ENCODE peak calls at places on chromosomes 11 and 22, in seven cellular contexts. One of them, this sample, is unnamed.

GRCh38 chr11:72519220-72519881 is 85.0 kb upstream of the CLPB start:
- DNase-seq in hepatocyte: no peak
- DNase-seq in neural progenitor cell: no peak
- DNase-seq in GM12878: no peak
- DNase-seq in fibroblast of lung: no peak
- DNase-seq in GM23248: peak; percentile 62
- DNase-seq in PC-9: no peak
- DNase-seq in this sample: no peak

GRCh38 chr11:95544095-95544795 is 245.3 kb downstream of the FAM76B start:
- DNase-seq in hepatocyte: no peak
- DNase-seq in neural progenitor cell: no peak
- DNase-seq in GM23248: peak; percentile 88
- DNase-seq in PC-9: no peak
- DNase-seq in fibroblast of lung: peak; percentile 66
- DNase-seq in GM12878: no peak
- DNase-seq in this sample: no peak

GRCh38 chr22:18076060-18076497 is 1.7 kb upstream of the PEX26 start:
- DNase-seq in hepatocyte: peak; percentile 93
- DNase-seq in PC-9: peak; percentile 74
- DNase-seq in neural progenitor cell: peak; percentile 88
- DNase-seq in GM12878: no peak
- DNase-seq in fibroblast of lung: peak; percentile 77
- DNase-seq in GM23248: peak; percentile 92
- DNase-seq in this sample: peak; percentile 84

GRCh38 chr11:67002297-67002913 is 20.5 kb upstream of the SYT12 start:
- DNase-seq in PC-9: no peak
- DNase-seq in GM23248: no peak
- DNase-seq in hepatocyte: no peak
- DNase-seq in GM12878: no peak
- DNase-seq in neural progenitor cell: peak; percentile 76
- DNase-seq in fibroblast of lung: no peak
- DNase-seq in this sample: no peak

GRCh38 chr11:73493838-73494598 is 103.9 kb downstream of the FAM168A start:
- DNase-seq in GM23248: peak; percentile 92
- DNase-seq in neural progenitor cell: peak; percentile 72
- DNase-seq in PC-9: peak; percentile 96
- DNase-seq in GM12878: no peak
- DNase-seq in fibroblast of lung: peak; percentile 94
- DNase-seq in hepatocyte: peak; percentile 7
- DNase-seq in this sample: no peak

GRCh38 chr11:130180491-130180890 is 20.9 kb downstream of the ST14 start:
- DNase-seq in GM23248: peak; percentile 71
- DNase-seq in hepatocyte: peak; percentile 70
- DNase-seq in PC-9: peak; percentile 59
- DNase-seq in GM12878: no peak
- DNase-seq in fibroblast of lung: peak; percentile 36
- DNase-seq in neural progenitor cell: no peak
- DNase-seq in this sample: peak; percentile 72

GRCh38 chr11:118757881-118758399 is 33.0 kb downstream of the DDX6 start:
- DNase-seq in GM12878: no peak
- DNase-seq in GM23248: no peak
- DNase-seq in neural progenitor cell: no peak
- DNase-seq in PC-9: no peak
- DNase-seq in fibroblast of lung: no peak
- DNase-seq in hepatocyte: no peak
- DNase-seq in this sample: no peak

GRCh38 chr11:118592616-118593367 is 14.6 kb upstream of the PHLDB1 start:
- DNase-seq in fibroblast of lung: peak; percentile 70
- DNase-seq in GM23248: no peak
- DNase-seq in hepatocyte: no peak
- DNase-seq in neural progenitor cell: no peak
- DNase-seq in GM12878: no peak
- DNase-seq in PC-9: no peak
- DNase-seq in this sample: no peak

GRCh38 chr11:1382429-1382828 is 7.3 kb upstream of the BRSK2 start:
- DNase-seq in neural progenitor cell: no peak
- DNase-seq in hepatocyte: no peak
- DNase-seq in GM23248: no peak
- DNase-seq in GM12878: no peak
- DNase-seq in fibroblast of lung: no peak
- DNase-seq in PC-9: no peak
- DNase-seq in this sample: no peak

GRCh38 chr22:41880653-41881052 is 34.2 kb downstream of the SHISA8 start:
- DNase-seq in hepatocyte: no peak
- DNase-seq in GM12878: no peak
- DNase-seq in neural progenitor cell: no peak
- DNase-seq in PC-9: no peak
- DNase-seq in GM23248: no peak
- DNase-seq in fibroblast of lung: no peak
- DNase-seq in this sample: no peak

GRCh38 chr22:20312396-20313191 is 7.3 kb downstream of the DGCR6L start:
- DNase-seq in GM12878: no peak
- DNase-seq in PC-9: no peak
- DNase-seq in neural progenitor cell: peak; percentile 0
- DNase-seq in fibroblast of lung: no peak
- DNase-seq in hepatocyte: no peak
- DNase-seq in GM23248: no peak
- DNase-seq in this sample: no peak

GRCh38 chr22:46726066-46726985 is 11.7 kb downstream of the CERK start:
- DNase-seq in hepatocyte: peak; percentile 39
- DNase-seq in GM23248: no peak
- DNase-seq in fibroblast of lung: no peak
- DNase-seq in neural progenitor cell: no peak
- DNase-seq in GM12878: no peak
- DNase-seq in PC-9: no peak
- DNase-seq in this sample: no peak

GRCh38 chr22:49588739-49589138 is 238.9 kb downstream of the BRD1 start:
- DNase-seq in GM12878: no peak
- DNase-seq in fibroblast of lung: no peak
- DNase-seq in neural progenitor cell: no peak
- DNase-seq in GM23248: no peak
- DNase-seq in PC-9: no peak
- DNase-seq in hepatocyte: no peak
- DNase-seq in this sample: no peak

GRCh38 chr22:49561338-49561737 is 266.3 kb downstream of the BRD1 start:
- DNase-seq in PC-9: no peak
- DNase-seq in fibroblast of lung: no peak
- DNase-seq in neural progenitor cell: no peak
- DNase-seq in hepatocyte: no peak
- DNase-seq in GM23248: no peak
- DNase-seq in GM12878: no peak
- DNase-seq in this sample: no peak

GRCh38 chr22:33166206-33166605 is 108.0 kb upstream of the SYN3 start:
- DNase-seq in GM23248: no peak
- DNase-seq in PC-9: no peak
- DNase-seq in hepatocyte: no peak
- DNase-seq in GM12878: no peak
- DNase-seq in neural progenitor cell: no peak
- DNase-seq in fibroblast of lung: no peak
- DNase-seq in this sample: no peak

GRCh38 chr11:61762216-61762615 is 9.8 kb downstream of the MYRF start:
- DNase-seq in hepatocyte: no peak
- DNase-seq in GM23248: no peak
- DNase-seq in GM12878: no peak
- DNase-seq in PC-9: no peak
- DNase-seq in neural progenitor cell: no peak
- DNase-seq in fibroblast of lung: no peak
- DNase-seq in this sample: no peak

GRCh38 chr11:32891657-32892354 is 805 bp upstream of the QSER1 start:
- DNase-seq in GM23248: peak; percentile 13
- DNase-seq in PC-9: peak; percentile 51
- DNase-seq in fibroblast of lung: peak; percentile 42
- DNase-seq in neural progenitor cell: no peak
- DNase-seq in GM12878: no peak
- DNase-seq in hepatocyte: peak; percentile 44
- DNase-seq in this sample: no peak

GRCh38 chr22:37128555-37129281 is 19.2 kb upstream of the TMPRSS6 start:
- DNase-seq in fibroblast of lung: no peak
- DNase-seq in hepatocyte: no peak
- DNase-seq in neural progenitor cell: no peak
- DNase-seq in GM23248: no peak
- DNase-seq in PC-9: no peak
- DNase-seq in GM12878: no peak
- DNase-seq in this sample: no peak

DNA sequence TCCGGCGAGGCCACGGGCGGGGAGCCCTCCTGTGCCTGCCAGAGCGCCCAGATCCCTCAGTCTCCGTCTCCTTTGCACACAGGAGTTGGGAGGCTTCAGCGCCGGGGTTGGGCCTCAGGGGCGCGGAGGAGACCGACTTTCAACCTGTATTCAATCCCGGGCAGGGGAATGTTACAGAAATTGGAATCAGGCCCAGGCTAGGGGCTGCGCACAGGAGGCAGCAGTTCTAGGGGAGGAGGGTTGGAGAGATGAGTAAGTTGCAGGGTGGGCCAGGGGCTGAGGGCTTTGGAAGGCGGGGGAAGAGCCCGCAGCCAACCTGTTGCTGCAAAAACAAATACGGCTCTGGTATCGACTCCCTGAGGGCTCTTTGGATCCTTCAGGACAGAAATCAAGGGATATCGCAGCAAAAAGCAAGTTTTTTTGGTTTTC is 651 bp upstream of the KCNA4 start:
- DNase-seq in fibroblast of lung: no peak
- DNase-seq in hepatocyte: peak; percentile 19
- DNase-seq in GM12878: no peak
- DNase-seq in GM23248: no peak
- DNase-seq in neural progenitor cell: peak; percentile 36
- DNase-seq in PC-9: no peak
- DNase-seq in this sample: no peak
- TF ChIP-seq EZH2 in fibroblast of lung: no peak
- TF ChIP-seq EZH2 in hepatocyte: no peak
- TF ChIP-seq EZH2 in GM12878: no peak
- TF ChIP-seq EZH2 in GM23248: no peak
- TF ChIP-seq EZH2 in neural progenitor cell: no peak
- TF ChIP-seq EZH2 in PC-9: no peak
- TF ChIP-seq EZH2 in this sample: no peak

GRCh38 chr11:122976734-122977454 is 4.7 kb downstream of the BSX start:
- DNase-seq in fibroblast of lung: no peak
- DNase-seq in GM23248: peak; percentile 38
- DNase-seq in neural progenitor cell: peak; percentile 73
- DNase-seq in GM12878: no peak
- DNase-seq in PC-9: no peak
- DNase-seq in hepatocyte: peak; percentile 15
- DNase-seq in this sample: no peak

GRCh38 chr11:122978303-122978620 is 3.4 kb downstream of the BSX start:
- DNase-seq in GM23248: no peak
- DNase-seq in neural progenitor cell: no peak
- DNase-seq in fibroblast of lung: no peak
- DNase-seq in hepatocyte: no peak
- DNase-seq in PC-9: no peak
- DNase-seq in GM12878: no peak
- DNase-seq in this sample: no peak

GRCh38 chr11:122977455-122978302 is 4.0 kb downstream of the BSX start:
- DNase-seq in GM23248: peak; percentile 18
- DNase-seq in neural progenitor cell: peak; percentile 79
- DNase-seq in GM12878: no peak
- DNase-seq in PC-9: no peak
- DNase-seq in hepatocyte: no peak
- DNase-seq in fibroblast of lung: no peak
- DNase-seq in this sample: no peak

GRCh38 chr11:122979815-122980656 is 1.6 kb downstream of the BSX start:
- DNase-seq in hepatocyte: no peak
- DNase-seq in neural progenitor cell: peak; percentile 53
- DNase-seq in PC-9: no peak
- DNase-seq in GM23248: no peak
- DNase-seq in fibroblast of lung: no peak
- DNase-seq in GM12878: no peak
- DNase-seq in this sample: no peak

GRCh38 chr11:122979103-122979814 is 2.4 kb downstream of the BSX start:
- DNase-seq in GM12878: no peak
- DNase-seq in hepatocyte: no peak
- DNase-seq in PC-9: no peak
- DNase-seq in GM23248: no peak
- DNase-seq in neural progenitor cell: peak; percentile 47
- DNase-seq in fibroblast of lung: no peak
- DNase-seq in this sample: no peak
- TF ChIP-seq EZH2 in GM12878: no peak
- TF ChIP-seq EZH2 in hepatocyte: peak; percentile 92
- TF ChIP-seq EZH2 in PC-9: no peak
- TF ChIP-seq EZH2 in GM23248: no peak
- TF ChIP-seq EZH2 in neural progenitor cell: peak; percentile 96
- TF ChIP-seq EZH2 in fibroblast of lung: no peak
- TF ChIP-seq EZH2 in this sample: no peak

DNA sequence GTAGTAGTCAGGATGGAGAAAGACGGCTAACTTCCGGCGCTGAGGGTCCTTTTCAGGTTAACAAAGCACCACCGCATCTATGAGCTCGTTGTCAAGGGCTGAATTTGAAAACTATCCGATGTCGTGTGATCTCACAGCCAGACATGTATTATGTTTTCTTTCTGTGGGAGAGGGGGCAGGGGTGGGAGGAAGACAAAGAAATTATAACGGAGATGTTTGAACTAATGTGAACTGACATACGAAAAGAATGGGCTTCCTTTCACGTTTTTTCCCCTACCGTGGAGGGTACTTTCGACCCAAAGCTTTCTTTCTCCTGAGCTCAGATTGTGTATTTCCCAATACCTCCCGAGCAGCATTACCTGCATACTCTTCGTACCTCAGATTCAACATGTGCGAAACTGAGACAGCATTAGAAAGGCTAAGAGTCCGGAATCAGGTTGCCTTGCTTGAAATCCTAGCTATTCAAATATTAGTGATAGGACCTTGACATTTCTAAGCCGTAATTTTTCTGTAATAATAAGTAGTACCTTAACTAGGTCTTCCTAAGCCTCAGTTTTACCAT is 696 bp upstream of the PAK1 start:
- DNase-seq in GM12878: no peak
- DNase-seq in neural progenitor cell: no peak
- DNase-seq in PC-9: no peak
- DNase-seq in fibroblast of lung: no peak
- DNase-seq in GM23248: no peak
- DNase-seq in hepatocyte: peak; percentile 26
- DNase-seq in this sample: no peak
- TF ChIP-seq EZH2 in GM12878: no peak
- TF ChIP-seq EZH2 in neural progenitor cell: no peak
- TF ChIP-seq EZH2 in PC-9: no peak
- TF ChIP-seq EZH2 in fibroblast of lung: no peak
- TF ChIP-seq EZH2 in GM23248: peak; percentile 45
- TF ChIP-seq EZH2 in hepatocyte: no peak
- TF ChIP-seq EZH2 in this sample: no peak

DNA sequence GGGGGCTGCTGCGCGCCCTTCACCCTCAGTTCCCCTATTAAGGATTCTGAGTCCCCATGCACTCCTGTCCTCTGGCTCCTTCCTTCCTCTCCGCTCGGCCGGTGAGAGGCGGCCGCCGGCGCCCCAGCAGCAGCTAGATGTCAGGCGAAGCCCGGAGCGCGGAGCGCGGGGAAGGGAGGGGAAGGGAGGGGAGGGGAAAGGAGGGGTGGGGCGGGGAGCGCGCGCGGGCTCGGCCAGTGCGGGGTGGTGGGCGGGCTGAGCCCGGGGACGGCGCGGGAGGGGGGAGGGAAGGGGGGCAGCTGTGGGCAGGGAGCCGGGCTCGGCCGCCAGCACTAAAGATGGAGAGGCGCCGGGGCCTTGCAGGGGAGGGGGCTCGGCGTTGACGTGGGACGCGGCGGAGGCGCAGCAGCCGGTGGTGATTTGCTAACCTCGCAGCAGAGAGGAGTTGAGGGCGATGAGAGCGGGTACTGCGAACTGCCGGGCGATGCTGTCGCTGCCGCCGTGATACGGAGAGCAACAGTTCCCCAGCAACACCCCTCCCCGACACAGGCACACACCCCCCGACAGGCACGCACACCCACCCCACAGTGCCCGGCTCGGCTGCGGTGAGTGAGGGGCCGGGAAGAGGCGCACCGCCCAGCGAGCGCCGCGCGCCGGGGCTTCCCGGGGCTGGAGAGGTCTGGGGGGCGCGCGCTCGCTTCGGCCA is at the start of gene ZBTB16:
- DNase-seq in neural progenitor cell: peak; percentile 95
- DNase-seq in hepatocyte: peak; percentile 92
- DNase-seq in PC-9: no peak
- DNase-seq in GM23248: peak; percentile 37
- DNase-seq in GM12878: no peak
- DNase-seq in fibroblast of lung: no peak
- DNase-seq in this sample: no peak
- TF ChIP-seq EZH2 in neural progenitor cell: no peak
- TF ChIP-seq EZH2 in hepatocyte: no peak
- TF ChIP-seq EZH2 in PC-9: no peak
- TF ChIP-seq EZH2 in GM23248: peak; percentile 31
- TF ChIP-seq EZH2 in GM12878: no peak
- TF ChIP-seq EZH2 in fibroblast of lung: peak; percentile 74
- TF ChIP-seq EZH2 in this sample: no peak